ENCODE peak calls at places on chromosome 16, in four cellular contexts. A, C, H and I are unnamed samples.

GRCh38 chr16:65769776-65770438 is 596.6 kb upstream of the CDH5 start:
- DNase-seq in H (no peak), C (no peak), A (no peak), I (no peak)

GRCh38 chr16:75012380-75013081 is 13.7 kb downstream of the ZNRF1 start:
- DNase-seq in H (no peak), C (no peak), A (no peak), I (no peak)

GRCh38 chr16:5228369-5228768 is 130.8 kb upstream of the EEF2KMT start:
- DNase-seq in H (no peak), A (no peak), C (no peak), I (no peak)

GRCh38 chr16:55725055-55725777 is 69.4 kb downstream of the SLC6A2 start:
- DNase-seq in H (no peak), A (no peak), C (no peak), I (no peak)

GRCh38 chr16:1152651-1153259 is at the start of gene CACNA1H:
- DNase-seq in C (no peak), H (no peak), A (no peak), I (peak; percentile 88)

GRCh38 chr16:78240459-78241222 is 141.2 kb downstream of the WWOX start:
- DNase-seq in A (peak; percentile 93), C (no peak), H (no peak), I (no peak)

GRCh38 chr16:29804455-29805231 is 1.7 kb upstream of the MAZ start:
- DNase-seq in A (no peak), H (no peak), C (no peak), I (no peak)

GRCh38 chr16:8585942-8586341 is 4.4 kb downstream of the TMEM114 start:
- DNase-seq in A (no peak), C (no peak), H (no peak), I (no peak)

GRCh38 chr16:66127459-66128362 is 238.8 kb upstream of the CDH5 start:
- DNase-seq in C (no peak), H (no peak), A (no peak), I (no peak)

GRCh38 chr16:11721781-11722467 is 20.7 kb downstream of the TXNDC11 start:
- DNase-seq in H (no peak), A (no peak), C (no peak), I (no peak)

GRCh38 chr16:7268182-7268581 is 64.5 kb upstream of the RBFOX1 start:
- DNase-seq in A (peak; percentile 44), H (peak; percentile 41), C (no peak), I (peak; percentile 54)

GRCh38 chr16:70601576-70602575 is 44.5 kb upstream of the IL34 start:
- DNase-seq in H (no peak), A (no peak), C (no peak), I (peak; percentile 4)

GRCh38 chr16:52545544-52546262 is 1.2 kb downstream of the TOX3 start:
- DNase-seq in C (no peak), H (no peak), A (no peak), I (no peak)

GRCh38 chr16:68265078-68265925 is 976 bp downstream of the SLC7A6 start:
- DNase-seq in C (no peak), A (peak; percentile 100), H (no peak), I (peak; percentile 32)

GRCh38 chr16:57377080-57377841 is 5.0 kb downstream of the CX3CL1 start:
- DNase-seq in A (peak; percentile 64), H (no peak), C (peak; percentile 77), I (no peak)
- TF ChIP-seq SP1 in A (no peak), H (no peak), C (peak; percentile 26), I (no peak)

DNA sequence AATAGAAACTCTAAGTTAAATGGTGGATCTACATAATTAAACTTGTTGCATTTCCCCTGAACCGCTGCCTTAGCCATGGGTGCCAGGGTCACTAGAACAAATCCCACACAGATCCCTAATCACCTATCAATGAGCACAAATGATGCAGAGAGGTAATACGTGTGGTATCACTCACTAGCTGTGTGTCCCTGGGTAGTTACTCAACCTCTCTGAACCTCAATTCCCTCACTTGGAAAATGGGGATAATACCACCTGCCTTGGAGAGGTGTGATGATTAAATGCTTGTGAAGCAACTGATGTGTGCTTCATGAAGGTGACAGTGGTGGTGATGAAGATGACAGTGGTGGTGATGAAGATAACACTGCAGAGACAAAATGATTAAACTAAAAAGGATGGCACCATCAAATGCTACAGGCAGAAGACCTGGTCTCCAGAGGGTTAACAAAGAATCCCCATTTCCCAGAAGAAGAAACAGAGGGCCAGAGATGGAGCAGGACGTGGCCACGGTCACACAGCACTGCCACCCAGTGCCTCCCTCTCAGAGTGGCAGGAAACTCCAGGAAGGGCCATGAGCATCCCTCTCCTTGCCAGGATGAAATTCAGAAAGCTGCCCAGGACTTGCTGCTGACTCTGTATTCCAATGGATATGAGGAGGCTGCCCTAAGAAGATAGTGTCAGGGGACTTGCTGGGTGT is 17.9 kb upstream of the FOXF1 start:
- DNase-seq in C (no peak), A (no peak), H (no peak), I (no peak)
- TF ChIP-seq SUZ12 in C (no peak), A (no peak), H (peak; percentile 5), I (no peak)

DNA sequence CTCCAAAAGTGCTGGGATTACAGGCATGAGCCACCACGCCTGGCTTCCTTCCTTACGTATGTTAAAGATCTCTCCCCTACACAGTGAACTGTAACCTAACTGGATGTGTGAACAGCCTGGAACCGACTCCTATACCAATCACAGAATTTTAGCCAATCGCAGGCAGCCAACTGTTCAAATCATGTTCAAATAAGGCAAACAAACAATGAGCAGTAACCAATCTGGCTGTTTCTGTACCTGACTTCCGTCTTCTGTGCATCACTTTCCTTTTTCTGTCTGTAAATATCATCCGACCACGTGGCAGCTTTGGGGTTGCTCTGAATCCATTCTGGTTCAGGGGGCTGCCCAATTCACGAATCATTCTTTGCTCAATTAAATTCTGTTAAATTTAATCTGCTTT is 27.5 kb downstream of the TEKT5 start:
- DNase-seq in C (no peak), A (no peak), H (no peak), I (no peak)
- TF ChIP-seq SP1 in C (no peak), A (no peak), H (no peak), I (no peak)

DNA sequence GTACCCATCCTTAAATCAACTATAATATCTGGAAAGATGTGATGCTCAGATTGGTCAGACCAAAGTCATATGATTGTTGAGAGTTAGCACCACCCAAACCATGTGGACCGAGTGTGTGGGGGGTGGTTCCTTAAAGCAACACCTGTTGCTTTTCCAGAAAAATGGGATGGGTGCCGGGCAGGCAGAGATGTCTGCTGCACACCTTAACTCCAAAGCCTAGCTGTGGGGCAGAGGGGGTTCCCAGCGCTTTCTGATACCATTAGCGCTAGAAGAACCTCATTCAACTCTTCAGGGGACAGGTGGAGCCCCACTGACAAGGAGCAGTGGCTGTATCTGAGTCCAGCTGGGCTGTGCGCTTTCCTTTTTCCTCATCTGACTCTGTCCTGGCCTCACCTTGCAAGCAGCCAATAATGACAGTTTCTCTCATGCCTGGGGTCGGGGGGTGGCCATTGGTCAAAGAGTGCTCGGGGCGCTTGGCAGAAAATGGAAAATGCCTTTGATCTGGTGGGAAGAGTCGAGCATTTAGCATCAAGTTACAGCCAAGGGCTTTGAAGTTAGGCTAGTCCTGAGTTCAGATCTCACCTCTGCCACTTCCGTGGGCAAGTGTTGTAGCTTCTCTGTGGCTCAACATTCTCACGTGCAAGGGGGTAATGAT is 82.6 kb downstream of the IRX3 start:
- DNase-seq in A (peak; percentile 48), C (no peak), H (no peak), I (no peak)
- TF ChIP-seq SUZ12 in A (no peak), C (no peak), H (no peak), I (no peak)

GRCh38 chr16:4142268-4142667 is 26.0 kb upstream of the ADCY9 start:
- DNase-seq in C (peak; percentile 42), H (no peak), A (no peak), I (no peak)

GRCh38 chr16:4152267-4152666 is 36.0 kb upstream of the ADCY9 start:
- DNase-seq in C (no peak), A (no peak), H (no peak), I (no peak)

GRCh38 chr16:4141604-4142003 is 25.4 kb upstream of the ADCY9 start:
- DNase-seq in C (no peak), H (no peak), A (no peak), I (no peak)

GRCh38 chr16:4147236-4147635 is 31.0 kb upstream of the ADCY9 start:
- DNase-seq in C (no peak), H (no peak), A (no peak), I (no peak)
- TF ChIP-seq SP1 in C (no peak), H (no peak), A (no peak), I (no peak)

DNA sequence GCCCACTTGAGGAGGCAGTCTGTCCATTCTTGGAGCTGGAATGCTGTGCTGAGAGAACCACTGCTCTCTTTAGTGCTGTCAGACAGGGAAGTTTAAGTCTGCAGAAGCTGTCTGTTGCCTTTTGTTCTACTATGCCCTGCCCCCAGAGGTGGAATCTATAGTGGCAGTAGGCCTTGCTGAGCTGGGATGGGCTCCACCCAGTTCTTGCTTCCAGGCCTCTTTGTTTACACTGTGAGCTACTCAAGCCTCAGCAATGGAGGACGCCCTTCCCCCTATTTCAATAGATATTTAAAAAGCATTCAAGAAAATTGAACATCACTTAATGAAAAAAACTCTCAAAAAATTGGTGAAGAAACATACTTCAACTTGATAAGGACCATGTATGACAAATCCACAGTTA is 313.5 kb downstream of the PHKB start:
- DNase-seq in H (peak; percentile 13), A (peak; percentile 67), C (no peak), I (no peak)
- TF ChIP-seq SUZ12 in H (no peak), A (no peak), C (no peak), I (no peak)

GRCh38 chr16:17204248-17205043 is 266.3 kb downstream of the XYLT1 start:
- DNase-seq in C (no peak), H (no peak), A (no peak), I (no peak)

GRCh38 chr16:17206712-17207111 is 264.0 kb downstream of the XYLT1 start:
- DNase-seq in H (no peak), C (no peak), A (no peak), I (no peak)

GRCh38 chr16:17205279-17206139 is 265.3 kb downstream of the XYLT1 start:
- DNase-seq in H (no peak), A (no peak), C (no peak), I (no peak)
- TF ChIP-seq SP1 in H (no peak), A (no peak), C (no peak), I (no peak)

GRCh38 chr16:88688013-88688778 is 1.9 kb upstream of the SNAI3 start:
- DNase-seq in C (no peak), H (no peak), A (no peak), I (no peak)
- TF ChIP-seq SUZ12 in C (no peak), H (no peak), A (no peak), I (no peak)

DNA sequence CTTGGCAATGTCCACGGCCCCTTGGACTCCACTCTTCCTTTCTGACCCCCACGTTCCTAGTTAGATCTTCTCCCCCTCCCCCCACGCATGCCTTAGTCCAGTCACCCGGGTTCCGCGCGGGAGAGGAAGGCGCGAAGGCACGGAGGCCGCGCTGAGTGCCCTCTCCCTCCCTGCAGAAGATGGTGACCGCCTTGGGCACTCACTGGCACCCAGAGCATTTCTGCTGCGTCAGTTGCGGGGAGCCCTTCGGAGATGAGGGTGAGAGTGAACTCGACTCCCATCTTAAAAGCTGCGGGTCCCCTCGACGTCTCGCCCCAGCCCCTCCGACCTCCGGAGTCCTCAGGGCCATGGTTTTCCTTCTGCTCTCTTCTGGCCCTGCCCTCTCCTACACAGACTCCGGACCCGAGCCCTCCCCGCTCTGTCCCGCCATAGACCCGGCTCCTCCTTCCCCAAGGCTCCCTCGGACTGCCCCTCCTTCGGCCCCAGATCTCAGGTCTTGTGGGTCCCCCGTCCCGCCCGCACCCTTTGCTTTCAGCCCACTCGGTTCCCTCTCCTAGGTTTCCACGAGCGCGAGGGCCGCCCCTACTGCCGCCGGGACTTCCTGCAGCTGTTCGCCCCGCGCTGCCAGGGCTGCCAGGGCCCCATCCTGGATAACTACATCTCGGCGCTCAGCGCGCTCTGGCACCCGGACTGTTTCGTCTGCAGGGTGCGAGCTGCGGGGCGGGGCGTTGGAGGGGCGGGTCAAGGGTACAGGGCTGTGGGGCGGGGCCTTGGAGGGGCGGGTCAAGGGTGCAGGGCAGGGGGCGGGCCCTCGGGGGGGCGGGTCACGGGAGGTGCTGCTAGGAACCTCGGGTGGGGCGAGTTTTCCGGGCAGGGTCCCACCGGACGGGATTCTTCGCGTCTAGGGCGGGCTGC is 4.6 kb downstream of the TGFB1I1 start:
- DNase-seq in A (peak; percentile 63), H (no peak), C (no peak), I (no peak)
- TF ChIP-seq SP1 in A (no peak), H (no peak), C (no peak), I (no peak)